ENCODE peak calls at places on chromosomes 1 and 21, in nine cellular contexts. One of them, this sample, is unnamed.

GRCh38 chr1:221166559-221167318 is 287.5 kb downstream of the HLX start:
- DNase-seq in substantia nigra: no peak
- DNase-seq in stimulated activated effector memory CD8-positive, alpha-beta T cell treated with anti-CD3 and anti-CD28 coated beads, Interleukin-12 subunit alpha, Interleukin-12 subunit beta, amount 100 ng/mL, for 72 hours: no peak
- DNase-seq in transverse colon: peak; percentile 15
- DNase-seq in left colon: no peak
- DNase-seq in astrocyte of the spinal cord: no peak
- DNase-seq in activated T-cell treated with anti-CD3 and anti-CD28 coated beads for 1 hour: no peak
- DNase-seq in adipocyte: no peak
- DNase-seq in fibroblast of mammary gland: no peak
- DNase-seq in this sample: no peak

GRCh38 chr1:59879556-59879955 is 47.0 kb downstream of the CYP2J2 start:
- DNase-seq in adipocyte: peak; percentile 88
- DNase-seq in fibroblast of mammary gland: peak; percentile 74
- DNase-seq in activated T-cell treated with anti-CD3 and anti-CD28 coated beads for 1 hour: peak; percentile 38
- DNase-seq in substantia nigra: peak; percentile 42
- DNase-seq in left colon: peak; percentile 92
- DNase-seq in stimulated activated effector memory CD8-positive, alpha-beta T cell treated with anti-CD3 and anti-CD28 coated beads, Interleukin-12 subunit alpha, Interleukin-12 subunit beta, amount 100 ng/mL, for 72 hours: no peak
- DNase-seq in astrocyte of the spinal cord: peak; percentile 67
- DNase-seq in transverse colon: peak; percentile 85
- DNase-seq in this sample: no peak

GRCh38 chr1:190376067-190376466 is 101.6 kb downstream of the BRINP3 start:
- DNase-seq in astrocyte of the spinal cord: peak; percentile 4
- DNase-seq in adipocyte: peak; percentile 59
- DNase-seq in left colon: no peak
- DNase-seq in substantia nigra: no peak
- DNase-seq in activated T-cell treated with anti-CD3 and anti-CD28 coated beads for 1 hour: no peak
- DNase-seq in fibroblast of mammary gland: no peak
- DNase-seq in stimulated activated effector memory CD8-positive, alpha-beta T cell treated with anti-CD3 and anti-CD28 coated beads, Interleukin-12 subunit alpha, Interleukin-12 subunit beta, amount 100 ng/mL, for 72 hours: no peak
- DNase-seq in transverse colon: no peak
- DNase-seq in this sample: no peak

GRCh38 chr1:147494998-147495580 is 46.2 kb upstream of the BCL9 start:
- DNase-seq in substantia nigra: peak; percentile 58
- DNase-seq in transverse colon: peak; percentile 69
- DNase-seq in fibroblast of mammary gland: peak; percentile 78
- DNase-seq in adipocyte: peak; percentile 94
- DNase-seq in astrocyte of the spinal cord: peak; percentile 80
- DNase-seq in left colon: peak; percentile 74
- DNase-seq in activated T-cell treated with anti-CD3 and anti-CD28 coated beads for 1 hour: peak; percentile 52
- DNase-seq in stimulated activated effector memory CD8-positive, alpha-beta T cell treated with anti-CD3 and anti-CD28 coated beads, Interleukin-12 subunit alpha, Interleukin-12 subunit beta, amount 100 ng/mL, for 72 hours: peak; percentile 31
- DNase-seq in this sample: peak; percentile 46

GRCh38 chr21:15252437-15252836 is 187.6 kb upstream of the NRIP1 start:
- DNase-seq in adipocyte: no peak
- DNase-seq in left colon: no peak
- DNase-seq in activated T-cell treated with anti-CD3 and anti-CD28 coated beads for 1 hour: no peak
- DNase-seq in transverse colon: no peak
- DNase-seq in fibroblast of mammary gland: no peak
- DNase-seq in astrocyte of the spinal cord: no peak
- DNase-seq in stimulated activated effector memory CD8-positive, alpha-beta T cell treated with anti-CD3 and anti-CD28 coated beads, Interleukin-12 subunit alpha, Interleukin-12 subunit beta, amount 100 ng/mL, for 72 hours: no peak
- DNase-seq in substantia nigra: no peak
- DNase-seq in this sample: no peak

GRCh38 chr1:229579101-229579651 is 20.7 kb upstream of the ABCB10 start:
- DNase-seq in substantia nigra: peak; percentile 88
- DNase-seq in stimulated activated effector memory CD8-positive, alpha-beta T cell treated with anti-CD3 and anti-CD28 coated beads, Interleukin-12 subunit alpha, Interleukin-12 subunit beta, amount 100 ng/mL, for 72 hours: no peak
- DNase-seq in activated T-cell treated with anti-CD3 and anti-CD28 coated beads for 1 hour: no peak
- DNase-seq in transverse colon: no peak
- DNase-seq in astrocyte of the spinal cord: peak; percentile 39
- DNase-seq in fibroblast of mammary gland: peak; percentile 35
- DNase-seq in adipocyte: no peak
- DNase-seq in left colon: peak; percentile 40
- DNase-seq in this sample: peak; percentile 13

GRCh38 chr21:35491114-35491513 is 442.0 kb upstream of the RUNX1 start:
- DNase-seq in adipocyte: no peak
- DNase-seq in fibroblast of mammary gland: no peak
- DNase-seq in left colon: no peak
- DNase-seq in activated T-cell treated with anti-CD3 and anti-CD28 coated beads for 1 hour: no peak
- DNase-seq in transverse colon: no peak
- DNase-seq in astrocyte of the spinal cord: no peak
- DNase-seq in stimulated activated effector memory CD8-positive, alpha-beta T cell treated with anti-CD3 and anti-CD28 coated beads, Interleukin-12 subunit alpha, Interleukin-12 subunit beta, amount 100 ng/mL, for 72 hours: no peak
- DNase-seq in substantia nigra: no peak
- DNase-seq in this sample: no peak

GRCh38 chr1:219660666-219661463 is 48.0 kb upstream of the ZC3H11B start:
- DNase-seq in fibroblast of mammary gland: peak; percentile 82
- DNase-seq in left colon: peak; percentile 84
- DNase-seq in substantia nigra: peak; percentile 85
- DNase-seq in stimulated activated effector memory CD8-positive, alpha-beta T cell treated with anti-CD3 and anti-CD28 coated beads, Interleukin-12 subunit alpha, Interleukin-12 subunit beta, amount 100 ng/mL, for 72 hours: no peak
- DNase-seq in transverse colon: peak; percentile 75
- DNase-seq in adipocyte: peak; percentile 92
- DNase-seq in astrocyte of the spinal cord: peak; percentile 95
- DNase-seq in activated T-cell treated with anti-CD3 and anti-CD28 coated beads for 1 hour: no peak
- DNase-seq in this sample: peak; percentile 0

GRCh38 chr1:151062738-151063371 is 2.7 kb downstream of the MLLT11 start:
- DNase-seq in astrocyte of the spinal cord: peak; percentile 80
- DNase-seq in substantia nigra: no peak
- DNase-seq in stimulated activated effector memory CD8-positive, alpha-beta T cell treated with anti-CD3 and anti-CD28 coated beads, Interleukin-12 subunit alpha, Interleukin-12 subunit beta, amount 100 ng/mL, for 72 hours: no peak
- DNase-seq in left colon: no peak
- DNase-seq in activated T-cell treated with anti-CD3 and anti-CD28 coated beads for 1 hour: no peak
- DNase-seq in fibroblast of mammary gland: peak; percentile 92
- DNase-seq in transverse colon: no peak
- DNase-seq in adipocyte: peak; percentile 81
- DNase-seq in this sample: no peak

GRCh38 chr1:47724427-47724999 is 272.7 kb downstream of the TRABD2B start:
- DNase-seq in astrocyte of the spinal cord: no peak
- DNase-seq in stimulated activated effector memory CD8-positive, alpha-beta T cell treated with anti-CD3 and anti-CD28 coated beads, Interleukin-12 subunit alpha, Interleukin-12 subunit beta, amount 100 ng/mL, for 72 hours: no peak
- DNase-seq in transverse colon: peak; percentile 61
- DNase-seq in activated T-cell treated with anti-CD3 and anti-CD28 coated beads for 1 hour: no peak
- DNase-seq in adipocyte: no peak
- DNase-seq in left colon: peak; percentile 60
- DNase-seq in substantia nigra: no peak
- DNase-seq in fibroblast of mammary gland: no peak
- DNase-seq in this sample: no peak

GRCh38 chr1:43711049-43711448 is 3.7 kb downstream of the ST3GAL3 start:
- DNase-seq in fibroblast of mammary gland: peak; percentile 92
- DNase-seq in substantia nigra: no peak
- DNase-seq in left colon: no peak
- DNase-seq in transverse colon: no peak
- DNase-seq in stimulated activated effector memory CD8-positive, alpha-beta T cell treated with anti-CD3 and anti-CD28 coated beads, Interleukin-12 subunit alpha, Interleukin-12 subunit beta, amount 100 ng/mL, for 72 hours: no peak
- DNase-seq in astrocyte of the spinal cord: peak; percentile 78
- DNase-seq in adipocyte: peak; percentile 59
- DNase-seq in activated T-cell treated with anti-CD3 and anti-CD28 coated beads for 1 hour: no peak
- DNase-seq in this sample: no peak

GRCh38 chr1:104190821-104191220 is 441.1 kb downstream of the AMY1C start:
- DNase-seq in substantia nigra: no peak
- DNase-seq in stimulated activated effector memory CD8-positive, alpha-beta T cell treated with anti-CD3 and anti-CD28 coated beads, Interleukin-12 subunit alpha, Interleukin-12 subunit beta, amount 100 ng/mL, for 72 hours: no peak
- DNase-seq in adipocyte: no peak
- DNase-seq in transverse colon: no peak
- DNase-seq in left colon: no peak
- DNase-seq in astrocyte of the spinal cord: no peak
- DNase-seq in fibroblast of mammary gland: no peak
- DNase-seq in activated T-cell treated with anti-CD3 and anti-CD28 coated beads for 1 hour: no peak
- DNase-seq in this sample: no peak

GRCh38 chr1:110591956-110592355 is 14.2 kb downstream of the KCNA2 start:
- DNase-seq in astrocyte of the spinal cord: no peak
- DNase-seq in fibroblast of mammary gland: no peak
- DNase-seq in left colon: no peak
- DNase-seq in activated T-cell treated with anti-CD3 and anti-CD28 coated beads for 1 hour: no peak
- DNase-seq in adipocyte: no peak
- DNase-seq in stimulated activated effector memory CD8-positive, alpha-beta T cell treated with anti-CD3 and anti-CD28 coated beads, Interleukin-12 subunit alpha, Interleukin-12 subunit beta, amount 100 ng/mL, for 72 hours: no peak
- DNase-seq in substantia nigra: no peak
- DNase-seq in transverse colon: no peak
- DNase-seq in this sample: no peak

GRCh38 chr1:202143011-202143767 is 1.3 kb downstream of the ARL8A start:
- DNase-seq in fibroblast of mammary gland: no peak
- DNase-seq in activated T-cell treated with anti-CD3 and anti-CD28 coated beads for 1 hour: no peak
- DNase-seq in transverse colon: peak; percentile 34
- DNase-seq in left colon: no peak
- DNase-seq in substantia nigra: no peak
- DNase-seq in adipocyte: peak; percentile 53
- DNase-seq in astrocyte of the spinal cord: no peak
- DNase-seq in stimulated activated effector memory CD8-positive, alpha-beta T cell treated with anti-CD3 and anti-CD28 coated beads, Interleukin-12 subunit alpha, Interleukin-12 subunit beta, amount 100 ng/mL, for 72 hours: no peak
- DNase-seq in this sample: no peak

GRCh38 chr1:61640531-61641125 is 84.3 kb downstream of the TM2D1 start:
- DNase-seq in substantia nigra: no peak
- DNase-seq in astrocyte of the spinal cord: no peak
- DNase-seq in activated T-cell treated with anti-CD3 and anti-CD28 coated beads for 1 hour: no peak
- DNase-seq in adipocyte: no peak
- DNase-seq in fibroblast of mammary gland: peak; percentile 31
- DNase-seq in transverse colon: no peak
- DNase-seq in stimulated activated effector memory CD8-positive, alpha-beta T cell treated with anti-CD3 and anti-CD28 coated beads, Interleukin-12 subunit alpha, Interleukin-12 subunit beta, amount 100 ng/mL, for 72 hours: no peak
- DNase-seq in left colon: no peak
- DNase-seq in this sample: no peak

GRCh38 chr21:46159841-46160562 is 4.6 kb upstream of the FTCD start:
- DNase-seq in adipocyte: no peak
- DNase-seq in substantia nigra: no peak
- DNase-seq in astrocyte of the spinal cord: no peak
- DNase-seq in left colon: no peak
- DNase-seq in fibroblast of mammary gland: no peak
- DNase-seq in activated T-cell treated with anti-CD3 and anti-CD28 coated beads for 1 hour: no peak
- DNase-seq in transverse colon: no peak
- DNase-seq in stimulated activated effector memory CD8-positive, alpha-beta T cell treated with anti-CD3 and anti-CD28 coated beads, Interleukin-12 subunit alpha, Interleukin-12 subunit beta, amount 100 ng/mL, for 72 hours: peak; percentile 1
- DNase-seq in this sample: no peak

GRCh38 chr1:27418326-27418761 is 25.9 kb downstream of the GPR3 start:
- DNase-seq in stimulated activated effector memory CD8-positive, alpha-beta T cell treated with anti-CD3 and anti-CD28 coated beads, Interleukin-12 subunit alpha, Interleukin-12 subunit beta, amount 100 ng/mL, for 72 hours: peak; percentile 55
- DNase-seq in transverse colon: peak; percentile 64
- DNase-seq in left colon: no peak
- DNase-seq in substantia nigra: peak; percentile 84
- DNase-seq in adipocyte: peak; percentile 88
- DNase-seq in astrocyte of the spinal cord: peak; percentile 95
- DNase-seq in fibroblast of mammary gland: peak; percentile 94
- DNase-seq in activated T-cell treated with anti-CD3 and anti-CD28 coated beads for 1 hour: no peak
- DNase-seq in this sample: no peak

GRCh38 chr1:24364975-24365678 is 46.0 kb downstream of the GRHL3 start:
- DNase-seq in fibroblast of mammary gland: peak; percentile 99
- DNase-seq in substantia nigra: no peak
- DNase-seq in adipocyte: peak; percentile 74
- DNase-seq in activated T-cell treated with anti-CD3 and anti-CD28 coated beads for 1 hour: no peak
- DNase-seq in transverse colon: no peak
- DNase-seq in stimulated activated effector memory CD8-positive, alpha-beta T cell treated with anti-CD3 and anti-CD28 coated beads, Interleukin-12 subunit alpha, Interleukin-12 subunit beta, amount 100 ng/mL, for 72 hours: no peak
- DNase-seq in left colon: peak; percentile 28
- DNase-seq in astrocyte of the spinal cord: peak; percentile 91
- DNase-seq in this sample: no peak

GRCh38 chr1:63148825-63149645 is 173.3 kb upstream of the FOXD3 start:
- DNase-seq in fibroblast of mammary gland: peak; percentile 32
- DNase-seq in left colon: peak; percentile 26
- DNase-seq in astrocyte of the spinal cord: peak; percentile 61
- DNase-seq in transverse colon: no peak
- DNase-seq in stimulated activated effector memory CD8-positive, alpha-beta T cell treated with anti-CD3 and anti-CD28 coated beads, Interleukin-12 subunit alpha, Interleukin-12 subunit beta, amount 100 ng/mL, for 72 hours: no peak
- DNase-seq in substantia nigra: peak; percentile 31
- DNase-seq in activated T-cell treated with anti-CD3 and anti-CD28 coated beads for 1 hour: no peak
- DNase-seq in adipocyte: peak; percentile 72
- DNase-seq in this sample: no peak

GRCh38 chr1:2344744-2345296 is 46.5 kb downstream of the MORN1 start:
- DNase-seq in transverse colon: no peak
- DNase-seq in astrocyte of the spinal cord: no peak
- DNase-seq in activated T-cell treated with anti-CD3 and anti-CD28 coated beads for 1 hour: no peak
- DNase-seq in fibroblast of mammary gland: no peak
- DNase-seq in stimulated activated effector memory CD8-positive, alpha-beta T cell treated with anti-CD3 and anti-CD28 coated beads, Interleukin-12 subunit alpha, Interleukin-12 subunit beta, amount 100 ng/mL, for 72 hours: no peak
- DNase-seq in substantia nigra: no peak
- DNase-seq in adipocyte: no peak
- DNase-seq in left colon: no peak
- DNase-seq in this sample: no peak

GRCh38 chr1:167120899-167121298 is 27.0 kb downstream of the STYXL2 start:
- DNase-seq in stimulated activated effector memory CD8-positive, alpha-beta T cell treated with anti-CD3 and anti-CD28 coated beads, Interleukin-12 subunit alpha, Interleukin-12 subunit beta, amount 100 ng/mL, for 72 hours: no peak
- DNase-seq in adipocyte: no peak
- DNase-seq in substantia nigra: no peak
- DNase-seq in transverse colon: no peak
- DNase-seq in activated T-cell treated with anti-CD3 and anti-CD28 coated beads for 1 hour: no peak
- DNase-seq in astrocyte of the spinal cord: no peak
- DNase-seq in left colon: peak; percentile 28
- DNase-seq in fibroblast of mammary gland: no peak
- DNase-seq in this sample: no peak

GRCh38 chr1:3506943-3507342 is 52.5 kb downstream of the ARHGEF16 start:
- DNase-seq in stimulated activated effector memory CD8-positive, alpha-beta T cell treated with anti-CD3 and anti-CD28 coated beads, Interleukin-12 subunit alpha, Interleukin-12 subunit beta, amount 100 ng/mL, for 72 hours: no peak
- DNase-seq in adipocyte: no peak
- DNase-seq in activated T-cell treated with anti-CD3 and anti-CD28 coated beads for 1 hour: no peak
- DNase-seq in substantia nigra: no peak
- DNase-seq in astrocyte of the spinal cord: no peak
- DNase-seq in fibroblast of mammary gland: no peak
- DNase-seq in left colon: no peak
- DNase-seq in transverse colon: no peak
- DNase-seq in this sample: no peak

GRCh38 chr1:92446990-92447681 is 39.6 kb downstream of the GFI1 start:
- DNase-seq in left colon: no peak
- DNase-seq in stimulated activated effector memory CD8-positive, alpha-beta T cell treated with anti-CD3 and anti-CD28 coated beads, Interleukin-12 subunit alpha, Interleukin-12 subunit beta, amount 100 ng/mL, for 72 hours: no peak
- DNase-seq in transverse colon: no peak
- DNase-seq in fibroblast of mammary gland: no peak
- DNase-seq in astrocyte of the spinal cord: no peak
- DNase-seq in activated T-cell treated with anti-CD3 and anti-CD28 coated beads for 1 hour: no peak
- DNase-seq in substantia nigra: no peak
- DNase-seq in adipocyte: no peak
- DNase-seq in this sample: no peak

GRCh38 chr1:107766533-107766932 is 198.4 kb downstream of the VAV3 start:
- DNase-seq in left colon: no peak
- DNase-seq in adipocyte: no peak
- DNase-seq in substantia nigra: no peak
- DNase-seq in activated T-cell treated with anti-CD3 and anti-CD28 coated beads for 1 hour: no peak
- DNase-seq in stimulated activated effector memory CD8-positive, alpha-beta T cell treated with anti-CD3 and anti-CD28 coated beads, Interleukin-12 subunit alpha, Interleukin-12 subunit beta, amount 100 ng/mL, for 72 hours: no peak
- DNase-seq in astrocyte of the spinal cord: no peak
- DNase-seq in transverse colon: no peak
- DNase-seq in fibroblast of mammary gland: no peak
- DNase-seq in this sample: no peak

GRCh38 chr1:17851075-17851474 is 95.9 kb downstream of the ACTL8 start:
- DNase-seq in activated T-cell treated with anti-CD3 and anti-CD28 coated beads for 1 hour: no peak
- DNase-seq in astrocyte of the spinal cord: no peak
- DNase-seq in adipocyte: no peak
- DNase-seq in left colon: no peak
- DNase-seq in transverse colon: no peak
- DNase-seq in stimulated activated effector memory CD8-positive, alpha-beta T cell treated with anti-CD3 and anti-CD28 coated beads, Interleukin-12 subunit alpha, Interleukin-12 subunit beta, amount 100 ng/mL, for 72 hours: no peak
- DNase-seq in fibroblast of mammary gland: peak; percentile 15
- DNase-seq in substantia nigra: no peak
- DNase-seq in this sample: no peak

GRCh38 chr1:164823486-164824279 is 264.7 kb downstream of the PBX1 start:
- DNase-seq in fibroblast of mammary gland: peak; percentile 56
- DNase-seq in left colon: no peak
- DNase-seq in adipocyte: peak; percentile 78
- DNase-seq in activated T-cell treated with anti-CD3 and anti-CD28 coated beads for 1 hour: no peak
- DNase-seq in stimulated activated effector memory CD8-positive, alpha-beta T cell treated with anti-CD3 and anti-CD28 coated beads, Interleukin-12 subunit alpha, Interleukin-12 subunit beta, amount 100 ng/mL, for 72 hours: no peak
- DNase-seq in astrocyte of the spinal cord: peak; percentile 73
- DNase-seq in transverse colon: peak; percentile 27
- DNase-seq in substantia nigra: no peak
- DNase-seq in this sample: no peak